ENCODE peak calls at places on chromosomes 7 and 10, in ten cellular contexts. U is NCI-H2081; E is T follicular helper cell; B is nephron progenitor cell; K is HCEC 1CT; Z is aorta; Q is amygdala; W is islet precursor cell; N is cardiac fibroblast; G is CD8-positive, alpha-beta memory T cell. S is an unnamed sample.
A peak's percentile ranks its signal among the peaks of the same experiment; 100 is the strongest.

GRCh38 chr10:60681103-60681502 is 97.2 kb upstream of the CDK1 start:
- DNase-seq in W (no peak), G (no peak), K (no peak), Z (no peak), N (no peak), E (no peak), U (no peak), B (no peak), Q (no peak), S (no peak)

GRCh38 chr10:60140681-60141632 is 234.6 kb upstream of the CCDC6 start:
- DNase-seq in Z (no peak), B (peak; percentile 51), K (no peak), W (peak; percentile 80), Q (no peak), E (no peak), U (peak; percentile 25), G (no peak), N (peak; percentile 33), S (no peak)

GRCh38 chr7:139596626-139597025 is 73.1 kb downstream of the CLEC2L start:
- DNase-seq in Q (no peak), W (no peak), K (no peak), N (no peak), U (no peak), B (no peak), E (no peak), G (no peak), Z (peak; percentile 75), S (no peak)

GRCh38 chr10:103933557-103934121 is 15.7 kb upstream of the STN1 start:
- DNase-seq in U (no peak), K (no peak), E (no peak), N (no peak), Q (peak; percentile 30), W (no peak), G (no peak), B (no peak), Z (no peak), S (no peak)

GRCh38 chr7:133602291-133602690 is 349.4 kb downstream of the EXOC4 start:
- DNase-seq in G (no peak), E (no peak), B (no peak), Q (no peak), K (peak; percentile 26), Z (no peak), W (no peak), U (peak; percentile 58), N (peak; percentile 81), S (no peak)

GRCh38 chr7:121924273-121925184 is 51.6 kb downstream of the PTPRZ1 start:
- DNase-seq in E (no peak), Q (no peak), W (no peak), G (no peak), Z (no peak), K (no peak), B (no peak), N (no peak), U (no peak), S (no peak)

GRCh38 chr10:32982293-32982709 is 24.3 kb upstream of the ITGB1 start:
- DNase-seq in W (no peak), E (no peak), G (no peak), K (peak; percentile 97), Q (no peak), Z (no peak), B (no peak), U (no peak), N (peak; percentile 94), S (no peak)

GRCh38 chr10:15660990-15661389 is 58.7 kb downstream of the ITGA8 start:
- DNase-seq in E (no peak), W (peak; percentile 46), G (no peak), Z (no peak), U (peak; percentile 29), Q (no peak), K (no peak), B (no peak), N (no peak), S (no peak)

GRCh38 chr7:39700932-39701331 is 77.6 kb downstream of the RALA start:
- DNase-seq in W (no peak), U (no peak), G (no peak), Q (no peak), K (no peak), B (no peak), Z (no peak), E (no peak), N (no peak), S (no peak)

GRCh38 chr7:140326116-140326928 is 72.0 kb downstream of the SLC37A3 start:
- DNase-seq in U (peak; percentile 21), N (peak; percentile 74), E (peak; percentile 18), W (peak; percentile 80), Z (peak; percentile 67), G (peak; percentile 44), Q (peak; percentile 36), K (peak; percentile 48), B (peak; percentile 57), S (peak; percentile 62)

GRCh38 chr7:150784954-150785353 is 15.2 kb downstream of the TMEM176B start:
- DNase-seq in Z (no peak), K (no peak), Q (no peak), E (no peak), U (no peak), B (no peak), N (no peak), G (no peak), W (no peak), S (no peak)

GRCh38 chr7:137818036-137818435 is 28.7 kb downstream of the DGKI start:
- DNase-seq in K (peak; percentile 97), E (no peak), G (no peak), W (no peak), B (no peak), U (no peak), N (peak; percentile 73), Q (no peak), Z (no peak), S (no peak)

GRCh38 chr7:83546586-83546985 is 102.4 kb downstream of the SEMA3E start:
- DNase-seq in Z (no peak), E (no peak), Q (no peak), U (no peak), N (peak; percentile 35), B (no peak), K (peak; percentile 73), W (no peak), G (no peak), S (no peak)

GRCh38 chr10:15316144-15316543 is 54.9 kb downstream of the FAM171A1 start:
- DNase-seq in W (no peak), U (peak; percentile 27), Z (no peak), B (no peak), G (no peak), N (no peak), E (no peak), Q (no peak), K (no peak), S (no peak)

GRCh38 chr10:127976701-127977367 is 69.9 kb downstream of the PTPRE start:
- DNase-seq in G (no peak), N (peak; percentile 28), E (no peak), U (no peak), W (peak; percentile 7), B (no peak), K (no peak), Z (no peak), Q (no peak), S (no peak)

GRCh38 chr7:21084286-21084685 is 297.6 kb upstream of the SP8 start:
- DNase-seq in E (no peak), W (no peak), G (no peak), U (no peak), K (no peak), N (no peak), Q (no peak), Z (no peak), B (no peak), S (no peak)

GRCh38 chr10:99555371-99556224 is 22.9 kb downstream of the NKX2-3 start:
- DNase-seq in B (no peak), N (no peak), Q (no peak), W (no peak), E (no peak), Z (no peak), G (no peak), U (no peak), K (peak; percentile 49), S (no peak)

GRCh38 chr10:120426306-120426705 is 30.7 kb upstream of the PLPP4 start:
- DNase-seq in Q (no peak), W (no peak), Z (no peak), E (no peak), B (no peak), N (peak; percentile 29), G (no peak), U (no peak), K (no peak), S (no peak)

GRCh38 chr10:14604181-14605142 is 170.2 kb downstream of the FAM107B start:
- DNase-seq in Q (peak; percentile 72), K (peak; percentile 74), U (peak; percentile 60), E (peak; percentile 65), B (peak; percentile 81), N (peak; percentile 62), W (peak; percentile 78), G (peak; percentile 71), Z (peak; percentile 94), S (peak; percentile 44)

GRCh38 chr7:128244861-128245260 is 3.8 kb downstream of the LEP start:
- DNase-seq in N (no peak), B (no peak), E (no peak), W (no peak), Z (no peak), U (no peak), K (no peak), Q (no peak), G (no peak), S (no peak)